ENCODE peak calls at places on chromosomes 2 and 18, in five cellular contexts. M is IMR-90, Q is H1, J is mesenchymal stem cell, R is neuronal stem cell. A is an unnamed sample.

GRCh38 chr2:219155054-219155644 is 5.5 kb downstream of the NHEJ1 start:
- DNase-seq in M (peak; percentile 73), Q (no peak), J (peak; percentile 74), R (peak; percentile 76), A (peak; percentile 84)

GRCh38 chr2:10163498-10164486 is 41.3 kb downstream of the RRM2 start:
- DNase-seq in M (peak; percentile 24), Q (no peak), J (no peak), R (no peak), A (no peak)

GRCh38 chr2:122341007-122341406 is 585.6 kb downstream of the TSN start:
- DNase-seq in M (no peak), Q (no peak), J (no peak), R (no peak), A (peak; percentile 6)

GRCh38 chr18:57276720-57277284 is 75.6 kb upstream of the ST8SIA3 start:
- DNase-seq in M (no peak), Q (no peak), J (no peak), R (peak; percentile 31), A (no peak)

GRCh38 chr18:25349926-25350560 is 1.9 kb downstream of the ZNF521 start:
- DNase-seq in M (peak; percentile 13), Q (no peak), J (peak; percentile 32), R (peak; percentile 41), A (peak; percentile 29)

GRCh38 chr2:174573621-174574081 is 24.0 kb downstream of the WIPF1 start:
- DNase-seq in M (no peak), Q (no peak), J (no peak), R (no peak), A (no peak)

GRCh38 chr2:26850002-26850431 is 2.1 kb downstream of the DPYSL5 start:
- DNase-seq in M (no peak), Q (no peak), J (no peak), R (no peak), A (no peak)

GRCh38 chr2:241620419-241620769 is 16.6 kb downstream of the THAP4 start:
- DNase-seq in M (peak; percentile 33), Q (no peak), J (peak; percentile 44), R (no peak), A (no peak)

GRCh38 chr2:240568678-240569522 is 616 bp downstream of the RNPEPL1 start:
- DNase-seq in M (peak; percentile 64), Q (no peak), J (peak; percentile 60), R (no peak), A (no peak)

GRCh38 chr2:219030177-219030940 is 11.0 kb downstream of the CFAP65 start:
- DNase-seq in M (no peak), Q (no peak), J (no peak), R (no peak), A (no peak)

GRCh38 chr2:47270421-47270820 is 115.3 kb upstream of the STPG4 start:
- DNase-seq in M (no peak), Q (no peak), J (no peak), R (no peak), A (no peak)

GRCh38 chr2:40168032-40168431 is 283.9 kb downstream of the SLC8A1 start:
- DNase-seq in M (no peak), Q (no peak), J (no peak), R (no peak), A (peak; percentile 18)

GRCh38 chr18:79489900-79490592 is 94.3 kb downstream of the NFATC1 start:
- DNase-seq in M (no peak), Q (no peak), J (no peak), R (no peak), A (no peak)

GRCh38 chr2:72969706-72970105 is 52.4 kb downstream of the EMX1 start:
- DNase-seq in M (no peak), Q (no peak), J (no peak), R (no peak), A (peak; percentile 48)

GRCh38 chr2:30273574-30273929 is 42.2 kb downstream of the LBH start:
- DNase-seq in M (no peak), Q (no peak), J (no peak), R (no peak), A (no peak)

GRCh38 chr2:149587950-149588487 is 444 bp upstream of the MMADHC start:
- DNase-seq in M (no peak), Q (no peak), J (no peak), R (no peak), A (no peak)

GRCh38 chr2:37427241-37427640 is 82.8 kb downstream of the QPCT start:
- DNase-seq in M (no peak), Q (no peak), J (no peak), R (no peak), A (no peak)

GRCh38 chr2:214542866-214543265 is 132.0 kb downstream of the VWC2L start:
- DNase-seq in M (peak; percentile 68), Q (no peak), J (peak; percentile 24), R (no peak), A (no peak)

GRCh38 chr2:212970132-212970531 is 181.3 kb downstream of the IKZF2 start:
- DNase-seq in M (peak; percentile 79), Q (no peak), J (peak; percentile 39), R (no peak), A (no peak)

DNA sequence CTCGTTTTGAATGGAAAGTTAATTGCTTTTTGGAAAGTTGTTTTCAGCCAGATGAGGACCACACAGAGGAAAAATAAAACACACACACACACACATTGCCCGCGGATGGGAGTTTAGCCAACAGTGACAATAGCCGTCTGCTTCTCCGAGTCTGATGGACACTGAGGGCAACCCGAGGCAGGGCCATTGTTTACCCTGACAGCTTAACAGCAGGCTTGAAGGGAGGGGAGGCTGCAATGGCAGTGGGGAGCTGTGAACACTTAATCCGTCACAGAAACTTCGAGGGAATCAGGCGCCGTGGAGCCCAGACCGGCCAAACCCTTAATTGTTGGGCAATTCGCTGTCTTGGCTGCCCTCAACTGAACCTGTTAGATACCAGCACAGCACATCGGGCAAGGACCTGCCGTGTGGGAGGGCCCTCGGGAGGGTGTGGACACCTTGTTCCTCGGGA is 145.9 kb downstream of the ACKR3 start:
- DNase-seq in M (no peak), Q (no peak), J (no peak), R (peak; percentile 68), A (no peak)
- H3K79me1 ChIP-seq in M (no peaks in the 10 kb centered on the region), Q (no peaks in the 10 kb centered on the region), J (no peaks in the 10 kb centered on the region), R (no peaks in the 10 kb centered on the region), A (no peaks in the 10 kb centered on the region)

DNA sequence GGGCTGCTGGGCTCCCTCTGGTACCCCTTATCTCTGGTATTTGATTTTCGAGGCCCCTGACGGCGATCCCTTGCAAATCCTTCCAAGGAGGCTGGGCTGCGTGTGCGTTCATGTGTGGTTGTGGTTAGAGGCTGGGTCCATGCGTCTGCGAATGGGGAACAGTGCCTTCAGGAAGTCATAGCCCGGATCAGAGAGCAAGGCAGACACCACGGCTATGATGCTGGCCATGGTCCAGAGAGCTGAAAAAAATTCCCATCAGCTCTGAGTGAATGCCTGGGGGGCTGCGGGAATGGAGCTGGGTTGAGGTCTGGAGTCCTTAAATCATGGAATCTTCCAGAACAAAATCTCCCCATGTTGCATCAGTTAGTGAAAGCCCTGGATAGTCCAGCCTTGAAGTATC is 145.5 kb downstream of the ACKR3 start:
- DNase-seq in M (no peak), Q (no peak), J (no peak), R (peak; percentile 24), A (no peak)
- H3K79me1 ChIP-seq in M (no peaks in the 10 kb centered on the region), Q (no peaks in the 10 kb centered on the region), J (no peaks in the 10 kb centered on the region), R (no peaks in the 10 kb centered on the region), A (no peaks in the 10 kb centered on the region)

GRCh38 chr2:20565623-20566236 is 85.2 kb downstream of the HS1BP3 start:
- DNase-seq in M (no peak), Q (no peak), J (peak; percentile 50), R (no peak), A (no peak)

GRCh38 chr2:20565101-20565622 is 85.7 kb downstream of the HS1BP3 start:
- DNase-seq in M (no peak), Q (no peak), J (no peak), R (no peak), A (no peak)

GRCh38 chr2:20563251-20563650 is 87.6 kb downstream of the HS1BP3 start:
- DNase-seq in M (no peak), Q (no peak), J (no peak), R (no peak), A (no peak)

GRCh38 chr2:20562540-20563225 is 88.2 kb downstream of the HS1BP3 start:
- DNase-seq in M (no peak), Q (no peak), J (peak; percentile 45), R (no peak), A (peak; percentile 83)

GRCh38 chr2:20563833-20564232 is 87.1 kb downstream of the HS1BP3 start:
- DNase-seq in M (peak; percentile 83), Q (no peak), J (no peak), R (no peak), A (no peak)
- H3K79me1 ChIP-seq in M (no peaks in the 10 kb centered on the region), Q (no peaks in the 10 kb centered on the region), J (no peaks in the 10 kb centered on the region), R (no peaks in the 10 kb centered on the region), A (no peaks in the 10 kb centered on the region)

GRCh38 chr18:49368161-49368875 is 92.1 kb downstream of the DYM start:
- DNase-seq in M (no peak), Q (no peak), J (no peak), R (no peak), A (no peak)
- H3K79me1 ChIP-seq in M (peaks cover 3% of the 10 kb centered on the region), Q (no peaks in the 10 kb centered on the region), J (peaks cover 7% of the 10 kb centered on the region), R (no peaks in the 10 kb centered on the region), A (no peaks in the 10 kb centered on the region)

DNA sequence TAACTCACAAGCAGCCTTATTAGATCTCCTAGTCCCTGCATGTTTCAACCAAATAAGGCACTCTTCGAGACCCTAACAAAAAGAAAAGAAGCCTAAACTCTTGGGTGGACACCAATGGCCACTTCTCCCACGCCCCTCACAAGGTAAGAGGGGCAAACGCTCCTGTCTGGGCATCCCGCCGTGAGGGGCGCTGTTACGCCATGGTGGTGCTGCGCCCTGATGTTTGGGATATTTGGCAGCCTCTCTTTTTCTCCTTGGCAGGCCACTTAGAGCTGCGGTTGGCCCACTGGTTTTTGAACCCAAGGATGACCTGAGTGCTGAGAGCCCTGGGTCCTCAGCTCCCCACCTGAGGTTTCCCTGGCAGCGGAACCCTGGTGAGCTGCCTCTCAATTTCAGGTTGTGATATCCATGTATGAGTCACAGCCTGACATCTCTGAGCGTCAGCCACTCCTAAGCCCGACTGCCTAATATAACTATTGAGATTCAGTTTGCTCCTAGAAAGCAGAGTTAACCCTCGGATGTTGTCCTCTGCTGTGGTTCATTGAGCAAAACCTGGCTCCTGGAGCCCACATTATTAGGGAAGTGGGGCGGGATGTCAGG is 103.3 kb downstream of the COL6A3 start:
- DNase-seq in M (peak; percentile 77), Q (no peak), J (no peak), R (no peak), A (no peak)
- H3K79me1 ChIP-seq in M (peaks cover 43% of the 10 kb centered on the region), Q (no peaks in the 10 kb centered on the region), J (no peaks in the 10 kb centered on the region), R (no peaks in the 10 kb centered on the region), A (no peaks in the 10 kb centered on the region)

GRCh38 chr18:3449702-3450357 is at the start of gene TGIF1:
- DNase-seq in M (peak; percentile 77), Q (no peak), J (peak; percentile 86), R (peak; percentile 79), A (peak; percentile 95)
- H3K79me1 ChIP-seq in M (peaks cover 3% of the 10 kb centered on the region), Q (no peaks in the 10 kb centered on the region), J (peaks cover 2% of the 10 kb centered on the region), R (no peaks in the 10 kb centered on the region), A (no peaks in the 10 kb centered on the region)

DNA sequence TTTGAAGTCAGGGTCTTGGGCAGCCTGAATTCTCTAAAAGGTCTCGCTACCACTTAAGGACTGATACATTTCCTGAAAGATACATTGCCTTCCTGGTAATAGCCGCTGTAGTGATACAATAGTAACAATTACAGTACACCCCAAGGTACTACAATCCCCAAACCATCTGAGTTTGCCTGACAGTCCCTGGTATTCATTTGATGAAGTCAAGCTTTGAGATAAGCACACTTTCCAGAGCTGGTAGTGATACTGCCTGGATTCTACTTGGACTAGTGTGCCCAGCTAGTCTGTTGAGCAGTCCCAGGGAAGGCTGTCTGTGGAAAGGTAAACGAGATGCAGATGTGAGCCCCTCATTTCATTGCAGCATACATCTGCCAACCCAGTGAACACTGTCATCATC is 24.4 kb upstream of the ITGB6 start:
- DNase-seq in M (no peak), Q (no peak), J (no peak), R (no peak), A (no peak)
- H3K79me1 ChIP-seq in M (peaks cover 6% of the 10 kb centered on the region), Q (no peaks in the 10 kb centered on the region), J (peaks cover 14% of the 10 kb centered on the region), R (no peaks in the 10 kb centered on the region), A (no peaks in the 10 kb centered on the region)

GRCh38 chr2:43039376-43040080 is 186.9 kb downstream of the ZFP36L2 start:
- DNase-seq in M (no peak), Q (no peak), J (no peak), R (no peak), A (no peak)
- H3K79me1 ChIP-seq in M (peaks cover 6% of the 10 kb centered on the region), Q (no peaks in the 10 kb centered on the region), J (no peaks in the 10 kb centered on the region), R (no peaks in the 10 kb centered on the region), A (no peaks in the 10 kb centered on the region)